ENCODE peak calls at places on chromosomes 16 and 17, in four cellular contexts. H is transverse colon, D is stomach, X is GM23338. N is an unnamed sample.

GRCh38 chr17:18038149-18038850 is 668 bp downstream of the ATPAF2 start:
- DNase-seq in H (no peak), X (no peak), D (no peak), N (no peak)

GRCh38 chr16:8776193-8776592 is 21.2 kb downstream of the TMEM186 start:
- DNase-seq in D (no peak), X (peak; percentile 16), H (peak; percentile 23), N (peak; percentile 32)

GRCh38 chr17:79042421-79043190 is 18.6 kb downstream of the C1QTNF1 start:
- DNase-seq in H (peak; percentile 86), X (peak; percentile 88), D (peak; percentile 87), N (peak; percentile 87)

GRCh38 chr16:87056083-87056482 is 261.1 kb downstream of the C16orf95 start:
- DNase-seq in H (no peak), X (no peak), D (no peak), N (no peak)

GRCh38 chr17:27463235-27463677 is 7.0 kb downstream of the KSR1 start:
- DNase-seq in X (no peak), H (no peak), D (no peak), N (no peak)

GRCh38 chr16:78444-79145 is 570 bp downstream of the MPG start:
- DNase-seq in H (no peak), D (no peak), X (no peak), N (no peak)

GRCh38 chr16:84899414-84899813 is 79.6 kb downstream of the CRISPLD2 start:
- DNase-seq in X (no peak), H (no peak), D (no peak), N (no peak)

GRCh38 chr16:23223368-23223767 is 40.8 kb downstream of the SCNN1G start:
- DNase-seq in D (no peak), H (no peak), X (peak; percentile 50), N (no peak)

GRCh38 chr16:52851211-52851740 is 201.4 kb downstream of the CHD9NB start:
- DNase-seq in D (no peak), X (no peak), H (no peak), N (no peak)

GRCh38 chr17:78898947-78899346 is 4.1 kb downstream of the CEP295NL start:
- DNase-seq in H (no peak), X (peak; percentile 41), D (no peak), N (no peak)

GRCh38 chr17:73795730-73796129 is 151.5 kb upstream of the SDK2 start:
- DNase-seq in H (no peak), D (no peak), X (no peak), N (no peak)

GRCh38 chr16:15775663-15776304 is 81.0 kb downstream of the MYH11 start:
- DNase-seq in H (no peak), X (no peak), D (no peak), N (no peak)

GRCh38 chr17:27532269-27533067 is 76.2 kb downstream of the KSR1 start:
- DNase-seq in H (peak; percentile 54), X (peak; percentile 28), D (peak; percentile 45), N (no peak)

GRCh38 chr17:43974541-43975315 is 21.0 kb upstream of the PYY start:
- DNase-seq in D (no peak), H (no peak), X (no peak), N (no peak)

GRCh38 chr17:27538156-27538955 is 82.1 kb downstream of the KSR1 start:
- DNase-seq in D (no peak), H (no peak), X (no peak), N (no peak)

GRCh38 chr17:72717276-72717675 is 375.2 kb downstream of the SLC39A11 start:
- DNase-seq in D (no peak), X (no peak), H (no peak), N (no peak)

GRCh38 chr17:44677136-44677535 is 12.4 kb downstream of the CCDC43 start:
- DNase-seq in H (no peak), D (no peak), X (no peak), N (no peak)

GRCh38 chr16:82848013-82848412 is 221.2 kb downstream of the CDH13 start:
- DNase-seq in D (no peak), X (no peak), H (no peak), N (no peak)

GRCh38 chr17:73309727-73310555 is 1.9 kb downstream of the CDC42EP4 start:
- DNase-seq in X (peak; percentile 39), D (peak; percentile 78), H (peak; percentile 72), N (no peak)

GRCh38 chr17:35087731-35088646 is 24.5 kb upstream of the RFFL start:
- DNase-seq in D (peak; percentile 58), X (peak; percentile 58), H (peak; percentile 72), N (no peak)

DNA sequence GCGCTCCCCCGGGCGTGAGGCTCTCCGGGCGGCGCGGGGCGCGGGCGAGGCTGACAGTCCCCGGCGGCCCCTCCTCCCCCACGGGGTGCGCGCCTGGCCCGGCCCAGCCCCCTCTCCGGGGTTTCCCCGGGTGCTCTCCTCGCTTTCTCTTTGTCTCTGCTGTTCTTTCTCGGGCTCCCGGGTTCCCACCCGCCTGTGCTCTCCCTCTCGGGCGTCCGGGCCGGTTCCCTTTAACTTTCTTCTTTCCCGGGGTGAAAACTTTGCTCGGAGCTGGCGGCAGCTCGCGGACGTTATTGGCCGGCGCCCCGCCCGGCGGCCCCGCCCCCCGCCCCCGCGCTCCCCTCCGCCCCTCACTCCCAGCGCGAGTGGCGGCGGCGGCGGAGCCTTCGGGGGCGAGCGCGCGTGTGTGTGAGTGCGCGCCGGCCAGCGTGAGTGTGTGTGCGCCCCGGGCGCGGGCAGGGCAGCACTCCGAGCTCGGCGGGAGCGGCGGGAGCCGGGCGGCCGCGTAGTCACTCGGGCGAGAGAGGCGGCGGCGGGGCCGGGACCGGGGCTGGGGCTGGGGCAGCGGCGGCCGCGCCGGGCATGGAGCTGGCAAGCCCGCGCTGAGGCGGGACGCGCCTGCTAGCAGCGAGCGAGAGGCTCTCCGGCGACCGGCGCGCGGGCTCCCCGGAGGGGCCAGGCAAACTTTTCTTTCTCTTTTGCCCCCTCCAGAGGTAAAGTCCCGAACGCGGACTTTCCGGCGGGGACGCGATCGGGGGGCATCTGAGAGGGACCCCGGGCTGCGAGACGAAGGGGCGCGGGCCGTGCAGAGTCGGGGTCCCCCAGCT is at the start of gene NTN1:
- DNase-seq in X (peak; percentile 62), D (peak; percentile 52), H (peak; percentile 30), N (no peak)
- TF ChIP-seq POLR2AphosphoS5 in X (no peak), D (peak; percentile 63), H (no peak), N (no peak)

GRCh38 chr16:49462989-49463371 is 89.4 kb downstream of the C16orf78 start:
- DNase-seq in H (no peak), X (no peak), D (peak; percentile 17), N (no peak)

GRCh38 chr16:49460786-49461470 is 87.3 kb downstream of the C16orf78 start:
- DNase-seq in X (no peak), H (no peak), D (peak; percentile 7), N (no peak)

GRCh38 chr16:49459953-49460735 is 86.5 kb downstream of the C16orf78 start:
- DNase-seq in H (no peak), X (no peak), D (peak; percentile 11), N (no peak)

GRCh38 chr16:49462356-49462988 is 88.9 kb downstream of the C16orf78 start:
- DNase-seq in X (no peak), D (no peak), H (no peak), N (no peak)

GRCh38 chr16:49461517-49461951 is 87.9 kb downstream of the C16orf78 start:
- DNase-seq in D (peak; percentile 2), H (no peak), X (no peak), N (no peak)
- TF ChIP-seq POLR2AphosphoS5 in D (no peak), H (no peak), X (no peak), N (no peak)

DNA sequence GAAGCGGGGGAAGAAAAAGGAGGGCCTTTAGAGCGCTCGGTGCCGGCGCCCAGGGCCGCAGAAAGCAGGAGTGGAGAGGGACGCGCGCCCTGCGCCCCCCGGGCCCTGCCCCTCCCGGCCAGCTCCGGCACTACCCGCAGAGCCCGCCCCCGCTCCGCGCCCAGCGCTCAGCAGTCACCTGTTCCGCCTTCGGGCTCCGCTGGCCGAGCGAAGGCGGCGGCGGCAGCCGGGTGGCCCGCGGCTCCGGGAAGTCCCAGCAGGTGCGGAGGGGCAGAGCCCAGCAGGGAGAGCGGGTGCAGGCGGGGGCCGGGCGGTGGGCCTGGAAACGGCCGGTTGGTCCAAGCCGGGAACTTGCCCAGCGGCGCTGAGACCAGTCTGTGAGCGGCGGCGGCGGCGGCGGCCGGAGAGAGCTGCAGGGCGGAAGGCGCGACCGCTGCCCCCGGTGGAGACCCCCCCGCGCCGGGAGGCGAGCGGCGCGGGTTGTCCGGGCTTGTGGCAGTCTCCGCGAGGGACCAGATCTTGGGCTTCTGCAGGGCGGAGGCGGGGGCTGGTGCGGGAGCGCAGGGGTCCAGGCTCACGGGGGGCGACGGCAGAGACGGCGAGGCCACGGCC is 2.2 kb downstream of the IRX3 start:
- DNase-seq in H (peak; percentile 15), X (peak; percentile 53), D (peak; percentile 58), N (no peak)
- TF ChIP-seq POLR2AphosphoS5 in H (no peak), X (no peak), D (no peak), N (no peak)

GRCh38 chr16:69381231-69381630 is 4.6 kb downstream of the TERF2 start:
- DNase-seq in D (no peak), X (no peak), H (no peak), N (peak; percentile 3)
- TF ChIP-seq POLR2AphosphoS5 in D (no peak), X (no peak), H (no peak), N (no peak)

DNA sequence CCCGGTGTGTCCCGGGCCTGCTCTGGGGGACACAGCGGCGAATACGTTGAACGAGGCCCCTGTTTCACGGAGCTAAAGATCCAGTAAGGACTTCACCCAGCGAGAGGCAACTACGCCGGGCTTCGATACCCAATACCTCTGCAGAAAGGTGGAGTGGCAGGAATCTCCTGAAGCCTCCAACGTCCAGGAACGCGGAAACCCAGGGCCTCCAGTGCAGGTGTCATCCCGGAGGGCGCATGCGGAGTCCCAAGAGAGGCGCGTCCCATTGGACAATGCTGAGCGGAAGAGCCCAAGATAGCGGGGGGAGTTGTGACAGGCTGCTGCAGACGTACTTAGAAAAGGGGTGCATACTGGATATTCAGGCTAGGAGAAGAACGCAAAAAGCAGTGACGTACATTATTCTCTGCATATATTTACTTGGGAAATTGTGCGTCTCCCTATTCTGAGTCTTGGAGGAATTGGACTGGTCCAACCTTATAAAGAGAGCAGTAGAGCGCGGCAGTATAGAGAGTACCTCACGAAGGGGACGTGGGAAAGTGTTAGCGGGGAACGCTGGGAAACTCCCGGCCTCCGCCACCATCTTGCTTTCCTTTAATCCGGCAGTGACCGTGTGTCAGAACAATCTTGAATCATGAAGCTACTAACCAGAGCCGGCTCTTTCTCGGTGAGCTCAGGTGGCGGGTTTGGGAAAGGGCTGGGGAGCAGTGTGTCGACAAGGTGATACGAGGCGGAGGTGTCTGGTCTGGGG is at the start of gene UQCRC2:
- DNase-seq in D (peak; percentile 92), X (peak; percentile 97), H (peak; percentile 93), N (peak; percentile 88)
- TF ChIP-seq POLR2AphosphoS5 in D (peak; percentile 62), X (peak; percentile 68), H (peak; percentile 98), N (peak; percentile 89)

N was measured in breast epithelium.